ENCODE peak calls at places on chromosomes 3 and 15, in four cellular contexts. P is K562, A is mucosa of descending colon, N is fibroblast of lung. D is an unnamed sample.

GRCh38 chr3:150083653-150084037 is 113.0 kb upstream of the PFN2 start:
- DNase-seq in P (no peak), A (no peak), N (peak), D (no peak)

GRCh38 chr15:85010472-85011209 is 29.0 kb downstream of the PDE8A start:
- DNase-seq in P (no peak), A (no peak), N (no peak), D (peak)

GRCh38 chr15:81199031-81199779 is 2.5 kb downstream of the IL16 start:
- DNase-seq in P (no peak), A (no peak), N (peak), D (no peak)

GRCh38 chr15:91824256-91824655 is 29.3 kb upstream of the SLCO3A1 start:
- DNase-seq in P (no peak), A (no peak), N (no peak), D (no peak)

GRCh38 chr3:65479967-65480366 is 558.8 kb downstream of the MAGI1 start:
- DNase-seq in P (no peak), A (no peak), N (peak), D (no peak)

GRCh38 chr3:126969586-126969985 is 13.3 kb upstream of the PLXNA1 start:
- DNase-seq in P (no peak), A (no peak), N (peak), D (no peak)

GRCh38 chr15:88908123-88908522 is 5.1 kb downstream of the MFGE8 start:
- DNase-seq in P (no peak), A (no peak), N (no peak), D (no peak)

GRCh38 chr3:129530331-129530761 is 1.9 kb downstream of the RHO start:
- DNase-seq in P (no peak), A (no peak), N (peak), D (no peak)

GRCh38 chr15:87816811-87817210 is 439.7 kb downstream of the NTRK3 start:
- DNase-seq in P (no peak), A (no peak), N (peak), D (no peak)

GRCh38 chr3:23435318-23435717 is 232.2 kb downstream of the UBE2E2 start:
- DNase-seq in P (no peak), A (no peak), N (peak), D (peak)

GRCh38 chr3:194285024-194285858 is 65.9 kb downstream of the CPN2 start:
- DNase-seq in P (no peak), A (no peak), N (peak), D (no peak)

GRCh38 chr3:180416111-180416541 is 185.8 kb upstream of the TTC14 start:
- DNase-seq in P (no peak), A (no peak), N (peak), D (no peak)

GRCh38 chr3:167114619-167115018 is 265.5 kb downstream of the ZBBX start:
- DNase-seq in P (no peak), A (no peak), N (no peak), D (no peak)

GRCh38 chr3:143644370-143645089 is 203.7 kb downstream of the SLC9A9 start:
- DNase-seq in P (peak), A (peak), N (peak), D (peak)

GRCh38 chr3:48440590-48440958 is 517 bp downstream of the TMA7 start:
- DNase-seq in P (no peak), A (peak), N (peak), D (peak)

GRCh38 chr3:107664614-107665013 is 141.9 kb downstream of the BBX start:
- DNase-seq in P (no peak), A (no peak), N (no peak), D (no peak)

GRCh38 chr3:49785565-49786356 is 581 bp downstream of the IP6K1 start:
- DNase-seq in P (no peak), A (peak), N (peak), D (peak)

GRCh38 chr15:100060276-100060926 is 281.4 kb downstream of the ADAMTS17 start:
- DNase-seq in P (no peak), A (peak), N (peak), D (no peak)

GRCh38 chr15:43420435-43420834 is 49.5 kb downstream of the TUBGCP4 start:
- DNase-seq in P (no peak), A (no peak), N (no peak), D (no peak)

GRCh38 chr3:88113311-88114162 is 36.2 kb upstream of the C3orf38 start:
- DNase-seq in P (peak), A (peak), N (peak), D (peak)

GRCh38 chr3:126548556-126549466 is 9.9 kb downstream of the C3orf22 start:
- DNase-seq in P (no peak), A (no peak), N (no peak), D (no peak)

GRCh38 chr15:92719024-92719423 is 63.4 kb upstream of the FAM174B start:
- DNase-seq in P (no peak), A (no peak), N (no peak), D (no peak)

GRCh38 chr3:108472011-108472591 is 38.3 kb downstream of the MYH15 start:
- DNase-seq in P (no peak), A (no peak), N (peak), D (no peak)

GRCh38 chr15:34514251-34514760 is 69.1 kb downstream of the GOLGA8B start:
- DNase-seq in P (peak), A (peak), N (peak), D (no peak)

GRCh38 chr3:140972833-140973232 is 31.2 kb downstream of the SLC25A36 start:
- DNase-seq in P (no peak), A (no peak), N (peak), D (peak)